ENCODE peak calls at places on chromosome 2, in five cellular contexts. A is H1, R is GM12878, B is GM12892, O is HepG2. H is an unnamed sample.

GRCh38 chr2:169928463-169928864 is 101.2 kb downstream of the UBR3 start:
- DNase-seq in O (peak), R (no peak), B (no peak), A (no peak), H (no peak)

GRCh38 chr2:105317937-105318336 is 11.6 kb downstream of the TGFBRAP1 start:
- DNase-seq in O (no peak), R (no peak), A (no peak), B (no peak), H (no peak)

GRCh38 chr2:43224571-43225092 is 1.8 kb downstream of the ZFP36L2 start:
- DNase-seq in A (peak), O (no peak), B (no peak), R (no peak), H (no peak)

GRCh38 chr2:201208563-201209252 is 25.8 kb downstream of the CASP10 start:
- DNase-seq in B (no peak), O (no peak), A (no peak), R (peak), H (no peak)

GRCh38 chr2:174634130-174635014 is 36.8 kb upstream of the WIPF1 start:
- DNase-seq in A (no peak), O (no peak), B (peak), R (peak), H (no peak)

GRCh38 chr2:36511858-36512630 is 85.9 kb downstream of the FEZ2 start:
- DNase-seq in B (no peak), O (no peak), A (no peak), R (no peak), H (no peak)

GRCh38 chr2:63545023-63545422 is 43.3 kb downstream of the WDPCP start:
- DNase-seq in R (no peak), B (no peak), O (no peak), A (no peak), H (no peak)

GRCh38 chr2:209640358-209640757 is 131.3 kb upstream of the UNC80 start:
- DNase-seq in O (no peak), R (no peak), B (no peak), A (no peak), H (no peak)

GRCh38 chr2:3305952-3306351 is 71.7 kb downstream of the EIPR1 start:
- DNase-seq in O (no peak), R (no peak), A (no peak), B (no peak), H (no peak)

GRCh38 chr2:3305431-3305830 is 72.2 kb downstream of the EIPR1 start:
- DNase-seq in B (no peak), R (no peak), O (no peak), A (no peak), H (no peak)

GRCh38 chr2:3302421-3302750 is 75.2 kb downstream of the EIPR1 start:
- DNase-seq in R (no peak), B (no peak), O (no peak), A (no peak), H (no peak)

GRCh38 chr2:3302751-3303582 is 74.7 kb downstream of the EIPR1 start:
- DNase-seq in O (peak), B (no peak), A (no peak), R (no peak), H (no peak)

DNA sequence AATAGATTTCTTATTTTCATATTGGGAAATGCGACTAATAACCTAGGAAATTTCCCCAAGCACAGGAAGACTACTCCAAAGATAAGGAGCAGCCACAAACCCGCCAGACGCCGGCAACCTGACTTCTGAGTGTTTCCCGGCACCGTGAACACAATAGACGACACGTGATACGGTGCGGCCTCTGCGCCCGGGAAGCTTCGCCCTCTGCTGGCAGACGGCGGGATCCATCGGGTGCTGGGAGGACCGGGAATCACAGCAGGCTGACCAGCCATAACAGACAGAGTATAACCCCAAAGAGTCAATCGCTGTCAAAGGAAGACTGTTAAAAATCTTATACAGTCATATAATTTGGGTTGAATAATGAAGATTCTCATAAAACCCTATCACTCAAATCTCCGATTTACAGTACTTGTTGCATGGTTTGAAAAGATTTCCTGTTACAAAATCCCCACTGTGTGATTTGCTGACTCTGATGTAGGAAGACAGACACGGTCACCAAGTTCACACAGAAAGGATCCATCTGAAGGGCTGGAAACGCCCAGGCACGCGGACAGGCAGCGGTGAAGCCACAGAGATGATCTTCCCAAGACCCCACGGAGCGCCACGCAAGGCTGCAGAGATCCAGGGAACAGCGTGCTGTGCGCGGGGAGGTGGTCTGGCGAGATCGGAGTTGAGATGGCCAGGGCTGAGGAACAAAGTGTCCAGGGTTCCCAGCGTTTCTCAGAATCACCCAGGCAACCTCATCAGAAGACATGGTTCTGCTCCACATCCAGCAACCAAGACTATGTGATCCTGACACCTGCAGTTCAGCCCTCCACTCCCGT is 73.8 kb downstream of the EIPR1 start:
- DNase-seq in B (peak), O (peak), R (peak), A (peak), H (peak)
- TF ChIP-seq POLR2AphosphoS5 in B (no peak), O (no peak), R (no peak), A (no peak), H (no peak)

GRCh38 chr2:70087703-70088507 is 628 bp downstream of the PCBP1 start:
- DNase-seq in B (peak), A (peak), R (no peak), O (peak), H (no peak)
- TF ChIP-seq TAF1 in B (no peak), A (peak), R (peak), O (peak), H (peak)

DNA sequence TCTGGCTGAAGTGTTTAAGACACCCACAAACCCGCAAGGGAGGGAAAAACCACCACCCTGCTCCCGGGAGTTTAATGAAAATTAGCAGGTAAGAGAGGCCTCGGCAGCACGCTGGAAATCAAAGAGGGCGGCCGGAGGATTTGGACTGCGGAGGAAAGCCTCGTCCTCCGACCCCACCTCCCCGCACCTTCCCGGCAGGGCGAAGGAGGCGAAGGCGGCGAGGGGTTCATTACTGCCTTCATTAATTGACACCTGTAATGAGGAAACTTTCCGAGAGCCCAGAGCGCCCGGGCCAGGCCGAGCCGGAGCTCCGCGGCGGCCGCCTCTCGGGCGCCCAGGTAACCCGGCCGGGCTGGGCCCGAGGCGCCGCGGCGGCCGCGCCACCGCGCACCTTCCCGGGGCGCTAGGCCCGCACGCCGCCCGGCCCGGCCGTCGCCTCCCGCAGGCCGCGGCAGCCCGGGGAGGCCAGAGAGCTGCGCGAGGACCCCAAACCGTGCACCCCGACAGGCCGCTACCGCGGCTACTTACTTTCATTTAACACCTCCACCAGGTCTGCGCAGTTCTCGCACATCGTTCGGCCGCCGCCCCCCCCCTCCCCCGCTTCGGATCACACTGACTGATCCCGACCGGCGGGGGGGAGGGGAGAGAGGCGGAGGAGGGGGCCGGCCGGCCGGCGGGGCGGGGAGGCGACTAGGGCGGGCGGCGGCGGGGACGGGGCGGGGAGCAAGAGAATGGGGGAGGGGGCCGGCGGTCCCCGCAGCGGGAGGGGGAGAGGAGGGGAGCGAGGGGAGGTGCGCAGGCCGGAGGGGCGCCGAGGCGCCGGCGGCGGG is 550 bp downstream of the USP34 start:
- DNase-seq in R (no peak), B (peak), A (peak), O (peak), H (peak)
- TF ChIP-seq POLR2AphosphoS5 in R (no peak), B (no peak), A (no peak), O (no peak), H (no peak)

DNA sequence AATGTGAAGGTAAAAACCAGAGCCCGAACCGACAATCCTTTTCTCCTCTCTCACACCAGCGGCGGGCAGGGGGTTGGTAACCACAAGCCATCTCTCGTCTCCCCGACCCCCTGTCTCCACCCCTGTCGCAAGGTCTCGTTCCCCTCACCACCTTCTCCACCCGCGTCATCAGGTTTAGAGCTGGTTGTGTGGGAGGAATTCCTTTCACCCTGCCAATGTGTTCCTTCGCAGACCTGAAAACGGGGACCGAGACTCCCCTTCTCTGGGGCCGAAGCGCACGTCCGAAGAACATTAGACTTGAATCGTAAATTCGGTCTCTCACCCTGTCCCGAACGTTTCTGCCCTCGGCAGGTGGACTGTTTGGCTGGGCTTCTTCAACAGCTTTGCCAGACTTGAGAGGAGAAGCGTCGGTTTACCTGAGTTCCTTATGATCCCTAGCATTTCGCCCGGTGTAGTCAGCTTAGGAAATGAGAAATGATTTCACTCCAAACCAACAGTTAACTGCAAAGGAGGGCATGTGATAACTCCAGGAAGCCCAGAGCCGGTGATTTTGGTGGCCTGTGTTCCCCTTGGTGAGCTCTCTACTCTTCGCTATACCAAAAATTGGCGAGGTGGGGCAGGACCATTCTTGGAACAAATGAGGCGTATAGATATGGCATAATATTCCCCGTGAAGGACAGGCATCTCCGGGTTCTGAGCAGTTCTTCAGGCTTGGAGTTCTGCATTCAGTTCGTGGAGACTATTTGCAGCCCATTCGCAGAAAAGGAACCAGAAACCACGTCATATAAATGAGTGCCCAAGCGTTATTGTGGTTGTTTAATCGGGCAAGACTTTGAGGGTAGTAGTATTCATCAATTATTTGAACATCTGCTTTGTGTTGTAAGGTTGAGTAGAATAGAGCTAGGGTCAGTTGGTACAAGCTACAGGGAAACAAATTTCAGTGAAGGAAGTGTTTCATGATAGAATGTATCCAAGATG is 679 bp downstream of the CFAP36 start:
- DNase-seq in R (no peak), A (no peak), B (no peak), O (peak), H (peak)
- TF ChIP-seq TAF1 in R (no peak), A (no peak), B (no peak), O (no peak), H (no peak)

GRCh38 chr2:68722712-68723111 is 11.9 kb upstream of the ARHGAP25 start:
- DNase-seq in A (no peak), O (peak), R (no peak), B (no peak), H (no peak)

GRCh38 chr2:68730828-68731227 is 3.8 kb upstream of the ARHGAP25 start:
- DNase-seq in A (no peak), O (no peak), B (no peak), R (no peak), H (no peak)

GRCh38 chr2:68726100-68726499 is 8.5 kb upstream of the ARHGAP25 start:
- DNase-seq in O (no peak), R (no peak), B (no peak), A (no peak), H (no peak)

GRCh38 chr2:68727698-68728375 is 6.8 kb upstream of the ARHGAP25 start:
- DNase-seq in A (no peak), O (no peak), B (no peak), R (no peak), H (no peak)

GRCh38 chr2:68726608-68727367 is 7.8 kb upstream of the ARHGAP25 start:
- DNase-seq in B (peak), A (no peak), O (no peak), R (peak), H (peak)
- TF ChIP-seq POLR2AphosphoS5 in B (peak), A (no peak), O (no peak), R (no peak), H (no peak)

DNA sequence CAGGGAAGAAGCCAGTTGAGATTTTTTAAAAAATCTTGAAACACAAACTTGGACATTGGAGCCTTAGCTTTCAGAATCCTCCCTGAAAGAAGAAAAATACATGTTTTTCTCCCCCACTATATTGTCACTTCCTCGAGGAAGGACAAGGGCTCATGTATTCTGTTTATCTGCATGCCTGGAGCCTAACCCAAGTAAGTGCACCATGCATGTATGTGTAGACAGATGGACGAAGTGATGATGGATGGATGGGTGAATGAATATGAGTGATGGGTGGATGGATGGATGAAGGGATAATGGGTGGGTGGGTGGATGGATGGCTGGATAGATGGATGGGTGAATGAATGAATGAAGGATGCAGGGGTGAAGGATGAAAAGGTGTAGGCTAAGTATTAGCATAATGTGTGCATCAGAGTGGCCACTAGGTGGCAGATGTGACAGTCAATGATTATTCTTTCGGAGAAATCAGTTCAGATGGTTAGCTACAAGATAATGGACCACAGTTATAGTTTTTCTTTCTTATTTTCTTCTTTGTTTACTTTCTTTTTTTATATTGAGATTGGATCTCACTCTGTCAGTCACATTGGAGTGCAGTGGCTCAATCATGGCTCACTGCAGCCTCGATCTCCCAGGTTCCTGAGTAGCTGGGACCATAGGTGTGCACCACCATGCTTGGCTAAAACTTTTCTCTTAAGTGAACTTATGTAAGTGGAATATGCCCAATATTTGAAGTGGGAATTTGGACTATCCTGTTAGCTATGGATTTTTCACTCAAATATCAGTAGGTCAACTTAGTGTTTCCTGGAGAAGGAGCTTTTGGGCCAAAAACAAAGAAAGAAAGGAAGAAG is 18.5 kb upstream of the CCDC93 start:
- DNase-seq in R (no peak), A (peak), B (no peak), O (peak), H (no peak)
- TF ChIP-seq TAF1 in R (no peak), A (no peak), B (no peak), O (no peak), H (no peak)

GRCh38 chr2:54966837-54967236 is 83.4 kb downstream of the RTN4 start:
- DNase-seq in A (no peak), O (no peak), R (no peak), B (no peak), H (no peak)

GRCh38 chr2:54967759-54968365 is 82.4 kb downstream of the RTN4 start:
- DNase-seq in B (no peak), O (no peak), A (no peak), R (no peak), H (no peak)

GRCh38 chr2:54968561-54969218 is 81.6 kb downstream of the RTN4 start:
- DNase-seq in A (no peak), R (no peak), B (no peak), O (no peak), H (no peak)

GRCh38 chr2:54966165-54966819 is 84.0 kb downstream of the RTN4 start:
- DNase-seq in A (no peak), R (no peak), O (no peak), B (no peak), H (no peak)

DNA sequence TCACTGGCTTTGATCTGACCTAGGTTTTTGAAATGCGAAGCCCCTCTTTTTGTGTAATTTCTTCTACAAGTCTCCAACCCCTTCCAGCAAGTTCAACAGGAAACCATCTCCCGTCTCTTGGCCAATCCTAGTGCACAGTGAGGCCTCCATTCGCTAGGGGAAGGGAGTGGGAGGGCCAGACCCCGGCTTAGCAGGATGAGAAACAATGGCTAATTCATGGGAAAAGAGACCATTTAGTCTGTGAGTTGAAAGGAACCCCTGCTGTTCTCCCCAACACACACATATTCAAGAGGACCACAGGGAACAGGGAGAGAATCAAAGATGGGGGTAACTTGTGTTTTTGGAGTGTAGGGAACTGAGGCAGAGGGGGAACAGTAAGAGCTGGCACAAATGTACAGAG is 83.0 kb downstream of the RTN4 start:
- DNase-seq in A (no peak), R (no peak), O (no peak), B (no peak), H (no peak)
- TF ChIP-seq POLR2AphosphoS5 in A (no peak), R (no peak), O (no peak), B (no peak), H (no peak)

GRCh38 chr2:131094655-131095281 is 1.5 kb upstream of the FAM168B start:
- DNase-seq in R (no peak), O (peak), A (no peak), B (no peak), H (no peak)
- TF ChIP-seq TAF1 in R (no peak), O (no peak), A (no peak), B (no peak), H (no peak)

DNA sequence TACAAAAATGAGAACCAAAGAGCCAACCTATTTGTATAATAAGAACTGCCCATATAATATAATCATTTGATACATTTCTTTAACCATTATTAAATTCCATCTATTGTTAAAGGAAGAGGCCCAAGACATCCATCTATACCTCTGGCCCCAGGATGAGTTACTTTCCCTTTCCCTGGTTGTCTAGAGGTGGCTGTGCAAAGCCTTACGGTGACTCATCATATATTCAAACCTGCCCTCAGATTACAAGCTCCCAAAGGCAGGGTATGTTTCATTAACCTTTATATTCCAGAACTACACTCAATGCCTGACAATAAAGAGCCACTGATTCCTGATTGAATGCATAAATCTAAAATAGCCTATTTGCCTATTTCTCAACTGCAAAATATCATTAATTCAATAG is 105.8 kb upstream of the PID1 start:
- DNase-seq in A (no peak), B (no peak), R (no peak), O (no peak), H (no peak)
- TF ChIP-seq POLR2AphosphoS5 in A (no peak), B (no peak), R (no peak), O (no peak), H (no peak)

GRCh38 chr2:12602661-12603060 is 114.1 kb upstream of the TRIB2 start:
- DNase-seq in B (no peak), R (no peak), O (no peak), A (no peak), H (no peak)

GRCh38 chr2:12592296-12592695 is 124.4 kb upstream of the TRIB2 start:
- DNase-seq in O (no peak), B (no peak), A (no peak), R (no peak), H (no peak)

GRCh38 chr2:12596771-12597170 is 120.0 kb upstream of the TRIB2 start:
- DNase-seq in B (no peak), R (no peak), A (no peak), O (no peak), H (no peak)

GRCh38 chr2:12594590-12594989 is 122.1 kb upstream of the TRIB2 start:
- DNase-seq in A (no peak), O (no peak), B (no peak), R (no peak), H (no peak)

GRCh38 chr2:12597555-12597954 is 119.2 kb upstream of the TRIB2 start:
- DNase-seq in A (no peak), R (no peak), O (no peak), B (no peak), H (no peak)
- TF ChIP-seq TAF1 in A (no peak), R (no peak), O (no peak), B (no peak), H (no peak)